ENCODE peak calls at places on chromosomes 1 and 21, in four cellular contexts. O, W, M and V are unnamed samples.

GRCh38 chr1:42142894-42143675 is 10.1 kb upstream of the GUCA2B start:
- DNase-seq in O (no peak), W (no peak), M (no peak), V (no peak)

GRCh38 chr1:88079036-88079435 is 605.0 kb upstream of the PKN2 start:
- DNase-seq in O (no peak), W (no peak), M (peak), V (no peak)

GRCh38 chr21:45990741-45991605 is 9.4 kb downstream of the COL6A1 start:
- DNase-seq in O (no peak), W (no peak), M (peak), V (no peak)

GRCh38 chr21:37380349-37381323 is 14.1 kb downstream of the DYRK1A start:
- DNase-seq in O (no peak), W (no peak), M (peak), V (no peak)

GRCh38 chr1:212470059-212470458 is 37.3 kb downstream of the NENF start:
- DNase-seq in O (peak), W (peak), M (no peak), V (peak)

GRCh38 chr1:94113592-94114322 is 7.2 kb downstream of the ABCA4 start:
- DNase-seq in O (no peak), W (no peak), M (no peak), V (no peak)

GRCh38 chr1:229436178-229436577 is 2.3 kb upstream of the ACTA1 start:
- DNase-seq in O (no peak), W (no peak), M (no peak), V (no peak)

GRCh38 chr1:55735110-55735509 is 519.9 kb upstream of the USP24 start:
- DNase-seq in O (peak), W (no peak), M (no peak), V (no peak)

GRCh38 chr1:7743346-7743745 is 27.8 kb upstream of the VAMP3 start:
- DNase-seq in O (no peak), W (no peak), M (no peak), V (no peak)

GRCh38 chr1:23904748-23905357 is 8.3 kb downstream of the CNR2 start:
- DNase-seq in O (no peak), W (no peak), M (no peak), V (no peak)

GRCh38 chr1:31548518-31548898 is 27.8 kb upstream of the TINAGL1 start:
- DNase-seq in O (peak), W (no peak), M (no peak), V (no peak)

DNA sequence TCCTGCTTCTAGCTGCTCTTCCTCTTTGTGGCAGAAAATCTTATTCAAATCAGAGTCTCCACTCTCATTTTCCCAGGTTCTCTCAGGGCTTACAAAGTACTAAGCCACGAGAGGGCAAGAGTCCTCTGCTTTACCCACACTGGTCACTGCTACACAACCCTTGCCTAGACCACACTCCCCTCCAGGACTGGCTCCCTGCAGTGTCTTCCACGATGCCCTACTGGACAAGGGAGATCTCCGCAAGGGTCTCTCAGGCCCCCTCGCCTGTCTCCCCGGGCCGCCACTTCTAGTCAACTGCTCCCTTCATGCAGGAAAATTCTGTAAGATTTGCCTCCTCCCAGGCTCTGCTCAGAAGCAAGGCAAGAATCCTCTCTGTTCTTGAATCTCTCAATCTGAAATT is 319.6 kb downstream of the RRAGC start:
- DNase-seq in O (no peak), W (no peak), M (no peak), V (no peak)
- TF ChIP-seq CTCF in O (no peak), W (no peak), M (no peak), V (no peak)

GRCh38 chr1:204599596-204599995 is 83.4 kb downstream of the MDM4 start:
- DNase-seq in O (no peak), W (no peak), M (no peak), V (no peak)

GRCh38 chr1:204599098-204599497 is 82.9 kb downstream of the MDM4 start:
- DNase-seq in O (no peak), W (no peak), M (no peak), V (no peak)

GRCh38 chr1:204600203-204600602 is 84.0 kb downstream of the MDM4 start:
- DNase-seq in O (no peak), W (no peak), M (no peak), V (no peak)

GRCh38 chr1:204601979-204602653 is 83.4 kb downstream of the LRRN2 start:
- DNase-seq in O (no peak), W (no peak), M (no peak), V (no peak)

GRCh38 chr1:204600968-204601367 is 84.6 kb downstream of the LRRN2 start:
- DNase-seq in O (no peak), W (no peak), M (peak), V (no peak)
- TF ChIP-seq CTCF in O (no peak), W (no peak), M (peak), V (peak)

DNA sequence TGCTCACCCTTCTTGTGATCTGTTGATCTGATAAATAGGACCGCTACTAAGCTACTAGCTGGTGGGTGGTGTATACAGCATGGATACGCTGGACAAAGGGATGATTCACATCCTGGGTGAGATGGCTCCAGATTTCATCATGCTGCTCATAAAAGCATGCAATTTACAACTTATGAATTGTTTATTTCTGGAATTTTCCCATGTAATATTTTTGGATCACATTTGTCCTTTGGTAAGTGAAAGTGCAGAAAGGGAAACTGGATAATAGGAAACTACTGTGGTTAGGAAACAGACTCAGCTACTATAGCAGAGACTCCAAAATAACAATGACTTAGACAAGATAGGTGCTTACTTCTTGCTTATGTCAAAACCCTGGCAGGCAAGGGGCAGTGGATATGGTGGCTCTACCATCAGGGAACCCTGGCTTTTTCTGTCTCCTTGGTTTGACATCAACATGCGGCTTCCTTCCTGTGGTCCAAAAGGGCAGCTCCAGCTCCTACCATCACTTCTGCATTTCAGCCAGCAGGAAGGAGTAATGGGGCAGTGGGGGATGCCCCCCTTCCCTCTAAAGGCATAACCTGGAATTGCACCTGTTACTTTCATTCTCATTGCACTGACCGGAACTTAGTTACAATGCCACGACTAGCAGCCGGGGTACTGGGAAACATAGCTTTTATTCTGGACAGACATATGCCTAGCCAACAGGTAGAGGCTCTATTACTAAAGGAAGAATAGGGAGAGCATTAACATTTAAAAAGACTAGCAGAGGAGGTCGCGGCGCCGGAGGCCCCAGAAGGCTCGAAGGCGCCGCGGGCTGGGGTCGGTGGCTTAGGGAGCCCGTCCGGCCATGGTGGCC is 13.8 kb upstream of the AK2 start:
- DNase-seq in O (peak), W (no peak), M (peak), V (peak)
- TF ChIP-seq CTCF in O (peak), W (no peak), M (no peak), V (peak)

DNA sequence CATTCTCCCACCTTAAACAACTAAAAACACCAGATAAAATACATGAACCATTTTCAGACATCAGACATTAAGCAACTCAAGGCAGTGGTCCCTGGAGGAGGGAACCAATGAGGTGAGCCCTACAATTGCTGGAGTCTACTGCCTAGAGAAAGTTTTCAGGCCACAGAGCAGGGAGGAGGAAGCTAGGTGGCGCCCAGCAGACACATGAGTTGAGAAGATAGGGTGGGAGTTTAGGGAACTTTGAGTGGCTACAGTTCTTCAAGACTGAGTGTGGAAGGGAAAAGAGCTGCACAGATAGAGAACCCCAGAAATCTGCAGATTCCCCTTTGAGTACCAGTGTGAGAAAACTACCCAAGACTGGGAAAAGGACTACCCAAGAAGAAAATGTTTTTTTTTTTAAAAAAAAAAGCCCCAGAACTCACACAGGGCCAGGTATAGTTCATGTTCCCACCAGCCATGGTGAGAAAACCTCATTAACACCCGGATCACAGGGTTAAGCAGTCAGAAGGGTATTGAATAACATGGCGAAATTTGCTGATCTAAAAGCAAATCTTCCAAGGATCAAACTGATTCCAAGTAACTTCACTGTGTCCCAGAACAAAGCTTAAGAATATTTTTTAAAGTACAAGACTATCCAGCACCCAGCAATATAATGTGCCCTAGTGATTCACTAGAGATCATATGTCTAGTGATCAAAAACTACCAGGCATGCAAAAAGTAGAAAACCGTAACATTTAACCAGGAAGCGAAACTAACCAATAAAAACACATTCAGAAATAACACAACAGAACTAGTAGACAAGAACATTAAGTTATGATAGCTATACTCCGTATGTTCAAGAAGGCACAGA is 12.0 kb downstream of the ALDH9A1 start:
- DNase-seq in O (no peak), W (no peak), M (peak), V (no peak)
- TF ChIP-seq CTCF in O (no peak), W (no peak), M (no peak), V (no peak)